ENCODE peak calls at places on chromosome 1, in five cellular contexts. K is gastrocnemius medialis, W is esophagus muscularis mucosa, D is GM12878, Q is lower leg skin. M is an unnamed sample.

GRCh38 chr1:163290025-163290610 is 31.6 kb upstream of the NUF2 start:
- DNase-seq in K (no peak), W (no peak), D (no peak), Q (no peak), M (no peak)

GRCh38 chr1:93653656-93654055 is 28.0 kb downstream of the BCAR3 start:
- DNase-seq in Q (peak), K (no peak), W (no peak), D (no peak), M (no peak)

GRCh38 chr1:220217383-220217988 is 54.8 kb downstream of the RAB3GAP2 start:
- DNase-seq in Q (no peak), D (no peak), K (no peak), W (no peak), M (no peak)

GRCh38 chr1:4375812-4376211 is 278.6 kb upstream of the AJAP1 start:
- DNase-seq in D (no peak), K (no peak), Q (no peak), W (no peak), M (no peak)

GRCh38 chr1:54810144-54810942 is 9.2 kb upstream of the TTC22 start:
- DNase-seq in W (no peak), D (no peak), K (no peak), Q (peak), M (peak)

GRCh38 chr1:192266645-192267044 is 50.1 kb upstream of the RGS21 start:
- DNase-seq in D (no peak), Q (no peak), K (no peak), W (no peak), M (no peak)

GRCh38 chr1:155596864-155597263 is 13.2 kb upstream of the MSTO1 start:
- DNase-seq in D (no peak), K (no peak), W (no peak), Q (no peak), M (no peak)

GRCh38 chr1:3080236-3080964 is 11.4 kb downstream of the PRDM16 start:
- DNase-seq in Q (no peak), W (no peak), K (no peak), D (no peak), M (no peak)

GRCh38 chr1:236997361-236997760 is 6.9 kb downstream of the MT1HL1 start:
- DNase-seq in K (no peak), W (peak), D (no peak), Q (no peak), M (no peak)

GRCh38 chr1:42990757-42991346 is 32.2 kb upstream of the SLC2A1 start:
- DNase-seq in Q (no peak), K (no peak), W (no peak), D (no peak), M (no peak)

GRCh38 chr1:185644531-185644930 is 89.7 kb upstream of the HMCN1 start:
- DNase-seq in D (no peak), W (no peak), Q (no peak), K (no peak), M (no peak)

GRCh38 chr1:97461782-97462181 is 459.1 kb downstream of the DPYD start:
- DNase-seq in Q (no peak), D (peak), K (no peak), W (no peak), M (no peak)

GRCh38 chr1:157963713-157964112 is 29.7 kb upstream of the KIRREL1 start:
- DNase-seq in D (no peak), K (peak), W (no peak), Q (peak), M (peak)

GRCh38 chr1:107051266-107051665 is 5.2 kb upstream of the PRMT6 start:
- DNase-seq in K (no peak), Q (no peak), D (no peak), W (no peak), M (no peak)

GRCh38 chr1:32636793-32637561 is 13.4 kb downstream of the ZBTB8OS start:
- DNase-seq in W (no peak), Q (no peak), K (no peak), D (no peak), M (no peak)

GRCh38 chr1:3051270-3052268 is 17.4 kb upstream of the PRDM16 start:
- DNase-seq in Q (peak), W (no peak), K (no peak), D (no peak), M (no peak)

GRCh38 chr1:10152709-10153284 is 57.6 kb upstream of the KIF1B start:
- DNase-seq in Q (peak), K (no peak), D (no peak), W (no peak), M (peak)

GRCh38 chr1:84913025-84913892 is 20.3 kb upstream of the LPAR3 start:
- DNase-seq in Q (no peak), K (no peak), D (no peak), W (no peak), M (no peak)

GRCh38 chr1:161131721-161132409 is 602 bp downstream of the DEDD start:
- DNase-seq in K (no peak), Q (no peak), D (no peak), W (no peak), M (no peak)

GRCh38 chr1:183870351-183871077 is 65.6 kb downstream of the RGL1 start:
- DNase-seq in W (no peak), K (peak), Q (peak), D (no peak), M (peak)

GRCh38 chr1:172637522-172637921 is 21.4 kb upstream of the FASLG start:
- DNase-seq in D (no peak), K (no peak), W (no peak), Q (no peak), M (no peak)

GRCh38 chr1:41626146-41626545 is 141.7 kb upstream of the EDN2 start:
- DNase-seq in K (peak), Q (peak), D (no peak), W (no peak), M (no peak)

GRCh38 chr1:87864676-87865075 is 536.0 kb downstream of the LMO4 start:
- DNase-seq in D (no peak), Q (no peak), W (no peak), K (no peak), M (no peak)

GRCh38 chr1:213719462-213719861 is 268.3 kb upstream of the PROX1 start:
- DNase-seq in W (no peak), K (no peak), D (no peak), Q (no peak), M (no peak)

GRCh38 chr1:179310721-179311120 is 17.1 kb downstream of the SOAT1 start:
- DNase-seq in W (no peak), D (no peak), K (peak), Q (no peak), M (no peak)

GRCh38 chr1:106924360-106924759 is 132.1 kb upstream of the PRMT6 start:
- DNase-seq in Q (no peak), K (no peak), D (no peak), W (no peak), M (no peak)

GRCh38 chr1:26020390-26020789 is 1.2 kb upstream of the EXTL1 start:
- DNase-seq in K (no peak), D (no peak), Q (no peak), W (no peak), M (peak)

GRCh38 chr1:201566933-201567801 is 28.2 kb downstream of the NAV1 start:
- DNase-seq in W (no peak), D (no peak), K (no peak), Q (peak), M (no peak)

GRCh38 chr1:219189942-219190341 is 16.3 kb downstream of the LYPLAL1 start:
- DNase-seq in W (no peak), K (no peak), Q (no peak), D (no peak), M (no peak)

GRCh38 chr1:219784660-219785391 is 143.5 kb downstream of the SLC30A10 start:
- DNase-seq in K (no peak), Q (no peak), D (no peak), W (peak), M (peak)

GRCh38 chr1:212062832-212063438 is 27.4 kb downstream of the DTL start:
- DNase-seq in D (no peak), K (no peak), W (no peak), Q (no peak), M (no peak)

DNA sequence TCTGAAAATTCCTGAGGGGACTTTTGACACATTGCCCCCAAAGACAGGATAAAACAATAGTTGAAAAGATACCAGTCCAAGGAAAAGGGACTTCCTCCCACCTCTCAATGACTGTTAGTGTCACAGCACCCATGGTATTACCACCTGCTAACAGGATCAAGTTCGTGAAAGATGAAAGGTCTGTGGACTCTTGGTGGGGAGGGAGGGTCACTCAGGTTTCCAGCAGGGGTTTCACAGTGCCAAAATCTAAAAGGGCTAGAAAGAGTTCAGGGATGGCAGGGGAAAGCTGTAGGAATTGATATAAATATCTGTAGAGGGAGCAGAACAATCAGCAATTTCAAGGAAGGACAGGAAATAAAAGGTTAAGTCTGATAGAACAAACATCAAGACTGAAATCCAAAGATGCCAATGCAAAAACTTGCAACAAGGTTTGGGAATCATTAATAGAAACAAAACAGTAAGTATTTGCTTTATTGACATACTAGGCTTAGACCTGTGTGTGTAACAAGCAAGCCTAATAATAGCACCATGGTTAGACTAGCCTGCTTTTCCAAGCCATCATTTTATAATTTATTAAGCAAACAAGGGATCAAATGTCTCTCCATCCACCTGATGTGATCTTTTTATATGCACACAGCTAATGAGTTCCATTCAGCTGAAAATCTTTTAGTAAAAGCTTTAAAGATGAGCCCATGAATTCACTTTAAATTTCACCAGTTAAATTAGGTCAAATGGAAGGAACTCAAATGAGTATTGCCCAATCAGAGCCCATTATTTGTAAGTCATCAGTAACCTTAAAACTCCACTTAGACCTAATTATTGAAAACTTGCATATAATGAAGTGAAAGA is 3.7 kb downstream of the MCL1 start:
- DNase-seq in K (no peak), W (no peak), D (no peak), Q (no peak), M (no peak)
- TF ChIP-seq POLR2A in K (peak), W (no peak), D (peak), Q (no peak), M (no peak)

GRCh38 chr1:53393325-53393792 is 65.5 kb upstream of the LRP8 start:
- DNase-seq in W (peak), K (peak), D (no peak), Q (peak), M (peak)
- TF ChIP-seq POLR2A in W (no peak), K (no peak), D (no peak), Q (no peak), M (no peak)

DNA sequence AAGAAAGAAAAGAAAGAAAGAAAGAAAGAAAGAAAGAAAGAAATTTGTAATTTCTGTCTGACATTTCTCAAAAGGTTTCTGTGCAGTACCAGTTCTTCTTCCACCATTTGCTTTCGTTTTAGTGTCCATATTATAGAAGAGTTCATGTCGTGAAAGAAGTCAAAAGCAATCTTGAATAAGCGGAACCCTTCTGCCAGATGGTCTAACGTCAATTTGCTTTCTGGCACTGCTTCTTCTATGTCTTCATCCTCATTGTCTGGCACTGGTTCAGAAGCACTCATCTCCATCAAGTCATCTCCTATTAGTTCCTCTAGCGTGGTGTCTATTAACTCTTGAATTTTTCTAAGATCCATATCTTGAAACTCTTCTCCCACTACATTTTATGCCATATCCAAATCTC is 170.0 kb upstream of the KCTD3 start:
- DNase-seq in D (no peak), Q (no peak), K (no peak), W (no peak), M (no peak)
- TF ChIP-seq POLR2A in D (no peak), Q (no peak), K (no peak), W (no peak), M (no peak)

DNA sequence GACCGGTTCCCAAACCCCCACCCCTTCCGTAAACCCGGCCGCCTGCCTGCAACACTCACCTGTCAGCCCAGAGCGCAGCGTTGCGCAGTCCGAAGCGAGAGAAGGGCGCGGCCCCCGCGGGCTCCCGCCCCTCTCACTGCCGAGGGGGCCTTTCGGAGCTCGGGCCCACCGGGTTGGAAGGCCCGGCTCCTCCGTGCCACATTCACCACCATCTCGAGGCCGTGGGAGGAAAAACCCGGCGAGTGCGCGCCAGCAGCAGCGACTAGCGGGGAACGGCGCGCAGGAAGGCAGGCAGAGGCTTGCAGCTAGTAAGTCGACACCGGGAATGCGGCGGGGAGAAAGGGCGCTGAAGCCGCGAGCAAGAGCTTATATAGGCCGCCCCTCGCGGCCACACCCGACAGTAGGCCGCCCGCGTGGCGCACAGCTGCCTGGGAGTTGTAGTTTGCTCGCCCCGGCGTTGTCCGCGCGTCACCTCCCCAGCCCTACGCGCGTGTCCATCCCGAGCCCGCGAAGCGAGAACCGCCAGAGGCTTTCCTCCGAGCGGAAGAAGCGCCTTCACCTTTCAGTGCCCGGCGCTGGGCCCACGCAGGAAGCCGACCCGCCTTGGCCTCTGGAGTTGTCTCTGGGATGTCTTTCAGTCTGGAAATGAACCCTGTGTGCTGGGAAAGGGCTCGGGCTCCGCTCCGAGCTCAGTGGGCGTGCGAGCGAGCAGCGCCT is 10.4 kb upstream of the RAB42 start:
- DNase-seq in D (peak), K (peak), Q (peak), W (peak), M (peak)
- TF ChIP-seq POLR2A in D (peak), K (peak), Q (no peak), W (peak), M (peak)

GRCh38 chr1:203465943-203466342 is 9.7 kb upstream of the PRELP start:
- DNase-seq in W (peak), K (peak), D (no peak), Q (peak), M (peak)
- TF ChIP-seq POLR2A in W (no peak), K (peak), D (no peak), Q (no peak), M (no peak)

DNA sequence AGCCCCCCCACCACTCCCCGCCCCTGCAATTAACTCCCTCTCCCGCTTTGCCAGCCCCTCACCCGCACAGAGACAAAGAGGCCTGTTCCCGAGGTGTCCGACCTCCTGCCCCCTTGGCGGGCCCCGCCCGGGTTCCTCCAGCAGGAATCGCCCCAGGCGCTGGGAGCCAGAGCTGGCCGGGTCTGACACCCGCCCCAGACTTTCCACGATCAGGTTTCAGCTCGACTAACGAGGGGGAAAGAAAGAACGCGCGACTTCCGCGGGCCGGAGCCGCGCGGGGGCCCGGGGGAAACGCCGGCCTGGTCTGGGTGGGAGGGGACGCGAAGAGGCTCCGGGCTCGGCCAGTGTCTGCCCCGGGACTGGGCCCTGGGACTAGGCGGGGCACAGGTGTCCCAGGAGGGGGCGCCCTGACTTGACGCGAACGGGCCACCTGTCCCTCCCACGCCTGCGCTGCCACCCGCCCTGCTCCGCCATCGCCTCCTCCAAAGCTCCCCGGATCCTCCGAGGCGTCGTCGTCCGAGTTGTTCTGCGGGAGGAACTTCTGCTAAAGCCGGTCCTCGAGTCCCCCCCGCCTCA is 36.3 kb upstream of the HHAT start:
- DNase-seq in K (peak), W (no peak), Q (peak), D (no peak), M (peak)
- TF ChIP-seq POLR2A in K (no peak), W (no peak), Q (no peak), D (no peak), M (peak)

GRCh38 chr1:153658400-153659174 is at the start of gene SNAPIN:
- DNase-seq in D (peak), K (peak), Q (peak), W (peak), M (peak)
- TF ChIP-seq POLR2A in D (peak), K (peak), Q (no peak), W (no peak), M (peak)

GRCh38 chr1:83761084-83761760 is 237.7 kb downstream of the TTLL7 start:
- DNase-seq in K (no peak), W (no peak), Q (no peak), D (peak), M (no peak)
- TF ChIP-seq POLR2A in K (no peak), W (no peak), Q (no peak), D (no peak), M (no peak)

DNA sequence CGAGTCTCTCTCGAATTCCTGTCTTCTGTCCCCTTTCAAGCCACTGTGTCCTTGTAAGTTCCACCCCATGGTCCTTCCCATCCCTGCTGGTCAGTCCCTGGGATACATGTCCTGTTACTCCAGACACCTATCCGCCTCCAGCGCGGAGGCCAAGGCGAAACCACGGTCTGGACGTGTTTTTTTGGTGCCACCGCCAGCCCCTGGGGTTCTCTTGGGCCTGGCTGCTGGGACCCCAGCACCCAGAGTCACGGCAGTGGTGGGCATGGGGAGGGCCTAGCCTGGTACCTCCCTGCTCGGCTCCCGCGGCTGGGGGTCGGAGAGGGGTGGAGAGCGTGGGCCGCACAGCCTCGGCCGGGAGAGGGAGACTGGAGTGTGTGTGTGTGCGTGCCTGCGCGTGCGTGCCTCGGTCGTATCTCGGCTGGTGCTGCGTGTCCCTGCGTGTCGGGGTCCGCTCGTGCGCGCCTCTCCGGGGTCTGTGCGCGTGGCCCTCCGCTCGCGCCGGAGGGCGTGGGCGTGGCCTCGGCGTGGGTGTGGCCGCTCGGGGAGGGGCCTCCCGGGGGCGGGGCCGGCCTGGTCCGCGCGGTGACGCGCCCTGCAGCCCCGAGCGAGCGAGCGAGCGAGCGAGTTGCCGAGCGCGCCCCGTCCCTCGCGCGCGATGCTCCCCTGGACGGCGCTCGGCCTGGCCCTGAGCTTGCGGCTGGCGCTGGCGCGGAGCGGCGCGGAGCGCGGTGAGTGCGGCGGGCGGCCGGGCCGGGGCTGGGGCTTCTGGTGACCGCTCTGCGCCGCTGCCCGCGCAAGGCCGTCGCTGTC is at the start of gene VWA1:
- DNase-seq in Q (no peak), K (no peak), W (no peak), D (no peak), M (peak)
- TF ChIP-seq POLR2A in Q (no peak), K (no peak), W (peak), D (no peak), M (peak)

GRCh38 chr1:101050869-101051268 is 25.3 kb upstream of the DPH5 start:
- DNase-seq in Q (no peak), W (no peak), K (no peak), D (no peak), M (no peak)
- TF ChIP-seq POLR2A in Q (no peak), W (no peak), K (no peak), D (no peak), M (no peak)